ENCODE peak calls at places on chromosome 16, in six cellular contexts. K is WTC11, B is DND-41, C is GM13976, I is astrocyte of the spinal cord, N is lower leg skin. V is an unnamed sample.
A peak's percentile ranks its signal among the peaks of the same experiment; 100 is the strongest.

GRCh38 chr16:85090873-85091521 is 21.3 kb downstream of the CIBAR2 start:
- DNase-seq in I (no peak), N (no peak), C (no peak), K (no peak), B (no peak), V (no peak)

GRCh38 chr16:50593410-50594139 is 45.4 kb downstream of the NKD1 start:
- DNase-seq in I (no peak), N (no peak), C (no peak), B (no peak), K (peak; percentile 71), V (no peak)

GRCh38 chr16:79533292-79533691 is 67.2 kb downstream of the MAF start:
- DNase-seq in C (no peak), N (no peak), K (no peak), B (no peak), I (no peak), V (no peak)

GRCh38 chr16:50666658-50667496 is 14.2 kb downstream of the SNX20 start:
- DNase-seq in B (no peak), I (no peak), N (no peak), C (peak; percentile 78), K (peak; percentile 22), V (no peak)

GRCh38 chr16:20137194-20137593 is 63.5 kb upstream of the GPR139 start:
- DNase-seq in K (no peak), N (no peak), I (no peak), C (no peak), B (no peak), V (no peak)

GRCh38 chr16:48206594-48207242 is 37.4 kb upstream of the LONP2 start:
- DNase-seq in C (no peak), B (no peak), I (no peak), K (no peak), N (no peak), V (no peak)

GRCh38 chr16:51426276-51426675 is 275.2 kb upstream of the SALL1 start:
- DNase-seq in I (no peak), K (no peak), C (no peak), B (no peak), N (no peak), V (no peak)

GRCh38 chr16:56517206-56517605 is 2.6 kb downstream of the BBS2 start:
- DNase-seq in N (no peak), K (no peak), B (no peak), I (no peak), C (no peak), V (no peak)

GRCh38 chr16:75376475-75376907 is 56.8 kb downstream of the CFDP1 start:
- DNase-seq in N (no peak), B (no peak), I (no peak), K (no peak), C (no peak), V (no peak)

GRCh38 chr16:89170346-89171215 is 967 bp upstream of the CDH15 start:
- DNase-seq in N (no peak), B (peak; percentile 42), I (no peak), K (peak; percentile 92), C (no peak), V (peak; percentile 81)

GRCh38 chr16:75820672-75821071 is 94.4 kb upstream of the CPHXL start:
- DNase-seq in B (no peak), N (no peak), I (no peak), K (no peak), C (no peak), V (no peak)

GRCh38 chr16:50193594-50193993 is 40.5 kb downstream of the TENT4B start:
- DNase-seq in B (no peak), C (no peak), I (no peak), K (no peak), N (no peak), V (no peak)

GRCh38 chr16:20073203-20074088 is at the start of gene GPR139:
- DNase-seq in I (no peak), K (peak; percentile 64), N (peak; percentile 61), B (no peak), C (no peak), V (peak; percentile 68)

GRCh38 chr16:29154676-29155121 is 169.8 kb downstream of the LAT start:
- DNase-seq in B (no peak), C (no peak), N (no peak), K (no peak), I (peak; percentile 52), V (peak; percentile 45)

GRCh38 chr16:6343157-6343556 is 989.5 kb upstream of the RBFOX1 start:
- DNase-seq in K (no peak), N (no peak), B (no peak), C (no peak), I (no peak), V (no peak)

GRCh38 chr16:12343913-12344312 is 367.4 kb downstream of the SNX29 start:
- DNase-seq in K (no peak), C (no peak), N (no peak), B (no peak), I (no peak), V (no peak)

GRCh38 chr16:12341966-12342365 is 365.4 kb downstream of the SNX29 start:
- DNase-seq in N (no peak), B (no peak), K (no peak), C (no peak), I (no peak), V (no peak)

GRCh38 chr16:12340151-12340733 is 363.7 kb downstream of the SNX29 start:
- DNase-seq in I (peak; percentile 75), N (no peak), K (peak; percentile 74), B (no peak), C (peak; percentile 49), V (no peak)

GRCh38 chr16:12339686-12340085 is 363.2 kb downstream of the SNX29 start:
- DNase-seq in K (no peak), C (no peak), N (no peak), B (no peak), I (peak; percentile 66), V (no peak)

DNA sequence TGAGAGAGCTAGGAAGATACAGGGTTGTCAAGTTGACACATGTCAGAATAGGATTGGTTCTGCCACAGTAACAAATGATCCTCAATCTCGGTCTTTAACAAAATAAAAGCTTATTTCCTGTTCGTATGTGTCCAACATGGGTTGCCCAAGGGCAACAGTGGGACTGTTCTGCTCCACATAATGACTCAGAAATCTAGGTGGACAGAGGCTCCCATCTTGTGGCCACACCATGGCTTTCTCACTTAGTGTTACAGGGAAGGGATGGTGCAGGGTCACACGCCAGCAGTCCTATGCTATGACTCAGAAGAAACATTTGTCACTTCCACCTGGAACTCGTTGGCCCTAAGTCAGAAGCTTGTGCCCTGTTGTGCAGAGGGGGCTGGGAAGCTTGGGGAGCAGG is 364.9 kb downstream of the SNX29 start:
- DNase-seq in B (no peak), K (no peak), I (peak; percentile 52), C (no peak), N (no peak), V (no peak)
- TF ChIP-seq CTCF in B (no peak), K (no peak), I (peak; percentile 34), C (no peak), N (no peak), V (no peak)

GRCh38 chr16:81878529-81878928 is 99.4 kb downstream of the PLCG2 start:
- DNase-seq in I (no peak), B (no peak), N (no peak), C (no peak), K (no peak), V (no peak)

GRCh38 chr16:81880816-81881215 is 101.7 kb downstream of the PLCG2 start:
- DNase-seq in N (no peak), C (no peak), B (no peak), K (no peak), I (no peak), V (peak; percentile 54)

GRCh38 chr16:81882559-81882958 is 103.5 kb downstream of the PLCG2 start:
- DNase-seq in B (no peak), C (no peak), N (no peak), I (no peak), K (no peak), V (no peak)

GRCh38 chr16:81881228-81881627 is 102.1 kb downstream of the PLCG2 start:
- DNase-seq in B (no peak), I (no peak), N (no peak), C (no peak), K (no peak), V (no peak)

GRCh38 chr16:81879625-81880024 is 100.5 kb downstream of the PLCG2 start:
- DNase-seq in K (peak; percentile 68), N (no peak), C (no peak), B (no peak), I (no peak), V (no peak)
- TF ChIP-seq CTCF in K (peak; percentile 83), N (no peak), C (no peak), B (peak; percentile 38), I (peak; percentile 38), V (no peak)

GRCh38 chr16:21599158-21599993 is at the start of gene METTL9:
- DNase-seq in B (peak; percentile 94), C (peak; percentile 96), N (peak; percentile 99), I (peak; percentile 97), K (peak; percentile 92), V (peak; percentile 97)

GRCh38 chr16:21597571-21598030 is 1.8 kb upstream of the METTL9 start:
- DNase-seq in K (no peak), N (no peak), I (no peak), B (no peak), C (no peak), V (no peak)

GRCh38 chr16:21598676-21599157 is 660 bp upstream of the METTL9 start:
- DNase-seq in I (peak; percentile 24), C (peak; percentile 23), K (peak; percentile 24), N (no peak), B (no peak), V (no peak)

GRCh38 chr16:21602785-21603184 is 3.4 kb downstream of the METTL9 start:
- DNase-seq in B (no peak), C (no peak), I (no peak), K (no peak), N (no peak), V (no peak)

DNA sequence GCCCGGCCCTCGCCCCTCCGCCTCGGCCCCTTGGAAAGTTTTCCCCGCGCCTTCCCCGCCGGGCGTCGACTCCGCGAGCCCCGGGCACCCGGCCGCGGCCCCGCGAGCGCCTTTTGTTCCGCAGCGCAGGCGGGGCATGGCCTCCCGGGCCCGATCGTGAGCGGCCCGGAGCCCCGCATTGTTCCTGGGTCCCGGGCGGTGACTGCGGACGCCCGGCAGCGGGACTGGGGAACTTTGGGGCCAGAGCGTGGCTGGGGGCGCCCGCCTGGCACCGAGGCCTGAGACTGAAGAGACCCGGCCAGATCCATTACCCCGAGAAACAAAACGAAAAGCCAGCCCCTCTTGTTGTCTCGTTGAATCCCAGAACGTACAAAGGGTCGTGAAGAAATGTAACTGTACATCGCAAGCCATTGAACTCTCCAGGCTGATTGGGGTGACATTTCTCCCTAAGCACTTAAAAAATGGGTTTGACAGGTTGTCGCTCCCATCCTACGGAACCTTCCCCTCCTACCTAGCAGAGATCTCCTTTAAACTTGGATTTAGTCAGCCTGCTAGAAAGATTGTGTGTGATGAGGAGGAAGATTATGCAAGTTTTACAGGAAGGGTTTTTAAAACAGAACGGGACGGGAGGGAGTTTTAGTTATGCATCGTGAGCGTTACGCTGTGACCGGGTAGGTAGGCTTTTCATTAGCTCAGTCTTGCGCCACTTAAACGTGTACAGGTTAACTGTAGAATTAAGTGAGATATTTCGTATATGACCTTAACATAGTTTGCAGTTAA is 807 bp downstream of the METTL9 start:
- DNase-seq in B (peak; percentile 32), C (peak; percentile 22), N (no peak), K (no peak), I (peak; percentile 20), V (no peak)
- TF ChIP-seq CTCF in B (peak; percentile 3), C (no peak), N (no peak), K (no peak), I (no peak), V (no peak)

DNA sequence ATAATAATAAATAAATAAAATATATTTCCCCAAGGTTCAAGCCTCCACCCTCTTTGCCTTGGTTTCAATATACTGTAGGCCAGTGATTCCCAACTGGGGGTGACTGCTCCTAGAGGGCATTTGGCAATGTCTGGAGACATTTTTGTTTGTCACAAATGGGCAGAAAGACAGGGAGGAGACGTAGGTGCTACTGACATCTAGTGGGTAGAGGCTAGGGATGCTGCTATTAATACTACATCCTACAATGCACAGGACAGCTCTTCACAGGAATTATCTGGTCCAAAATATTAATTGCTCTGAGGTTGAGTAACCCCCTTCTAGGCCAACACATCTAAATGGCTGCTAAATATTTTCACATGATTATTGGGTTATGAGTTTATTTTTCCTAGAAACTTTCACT is 12.8 kb upstream of the PRR14 start:
- DNase-seq in B (peak; percentile 41), C (no peak), K (no peak), N (no peak), I (peak; percentile 40), V (no peak)
- TF ChIP-seq CTCF in B (peak; percentile 72), C (peak; percentile 58), K (no peak), N (no peak), I (peak; percentile 69), V (no peak)